ENCODE peak calls at places on chromosomes 3 and 15, in six cellular contexts. M, U, J, D, P and L are unnamed samples.

GRCh38 chr3:9778102-9778501 is 8.4 kb upstream of the CAMK1 start:
- DNase-seq in M (no peak), J (no peak), P (no peak), U (no peak), D (peak), L (peak)

GRCh38 chr15:89971592-89971997 is 29.5 kb upstream of the ZNF710 start:
- DNase-seq in M (no peak), P (peak), J (peak), D (peak), U (peak), L (peak)

GRCh38 chr3:82100378-82100777 is 338.9 kb upstream of the GBE1 start:
- DNase-seq in M (no peak), D (peak), U (no peak), J (no peak), P (no peak), L (no peak)

GRCh38 chr15:35098737-35099136 is 13.6 kb upstream of the NANOGP8 start:
- DNase-seq in M (no peak), J (no peak), P (no peak), D (no peak), U (no peak), L (no peak)

GRCh38 chr3:120198305-120198878 is 86.6 kb downstream of the GPR156 start:
- DNase-seq in D (peak), P (no peak), J (no peak), U (peak), M (no peak), L (no peak)

GRCh38 chr3:194431553-194431952 is 32.5 kb upstream of the GP5 start:
- DNase-seq in U (no peak), D (no peak), P (no peak), M (no peak), J (no peak), L (no peak)

GRCh38 chr3:152621006-152621868 is 213.7 kb upstream of the P2RY1 start:
- DNase-seq in U (peak), J (peak), P (no peak), M (no peak), D (no peak), L (no peak)

GRCh38 chr3:185764168-185764988 is 60.5 kb downstream of the IGF2BP2 start:
- DNase-seq in U (no peak), J (no peak), P (no peak), M (no peak), D (peak), L (no peak)

GRCh38 chr15:88704791-88705768 is 66.3 kb downstream of the ISG20 start:
- DNase-seq in M (no peak), D (no peak), U (peak), P (no peak), J (no peak), L (peak)

GRCh38 chr15:38127306-38127731 is 125.3 kb upstream of the SPRED1 start:
- DNase-seq in U (peak), J (no peak), M (no peak), P (no peak), D (no peak), L (no peak)

GRCh38 chr3:184748219-184749135 is 36.6 kb upstream of the MAGEF1 start:
- DNase-seq in P (peak), D (no peak), J (peak), U (peak), M (no peak), L (no peak)

GRCh38 chr15:53625962-53626845 is 133.3 kb downstream of the WDR72 start:
- DNase-seq in U (no peak), M (no peak), J (no peak), D (no peak), P (no peak), L (no peak)

GRCh38 chr3:176426371-176426770 is 770.9 kb downstream of the TBL1XR1 start:
- DNase-seq in P (no peak), U (no peak), J (no peak), M (no peak), D (no peak), L (no peak)

GRCh38 chr3:88149516-88150362 is at the start of gene C3orf38:
- DNase-seq in P (peak), M (peak), J (peak), U (peak), D (peak), L (peak)

GRCh38 chr3:50189989-50190388 is 1.4 kb upstream of the GNAT1 start:
- DNase-seq in P (no peak), J (no peak), D (no peak), U (no peak), M (no peak), L (no peak)

GRCh38 chr3:98151241-98151640 is 4.0 kb downstream of the OR5H14 start:
- DNase-seq in P (no peak), D (peak), J (no peak), M (no peak), U (no peak), L (no peak)

GRCh38 chr15:74960995-74961588 is 4.5 kb upstream of the RPP25 start:
- DNase-seq in U (no peak), J (no peak), M (no peak), P (no peak), D (no peak), L (peak)

GRCh38 chr3:56823421-56823926 is 21.7 kb upstream of the ARHGEF3 start:
- DNase-seq in J (no peak), D (no peak), M (no peak), P (no peak), U (no peak), L (no peak)

GRCh38 chr3:172647823-172648222 is 63.0 kb downstream of the NCEH1 start:
- DNase-seq in U (no peak), M (no peak), D (no peak), P (peak), J (no peak), L (no peak)

GRCh38 chr3:186241910-186242821 is 119.9 kb downstream of the DGKG start:
- DNase-seq in M (no peak), P (peak), J (peak), U (peak), D (peak), L (peak)

GRCh38 chr3:32097768-32098167 is 8.7 kb upstream of the GPD1L start:
- DNase-seq in U (no peak), D (no peak), J (no peak), P (no peak), M (no peak), L (no peak)

GRCh38 chr15:75188499-75188898 is 13.2 kb upstream of the C15orf39 start:
- DNase-seq in J (no peak), P (no peak), D (no peak), M (no peak), U (no peak), L (no peak)

GRCh38 chr3:15812183-15812582 is 14.4 kb upstream of the ANKRD28 start:
- DNase-seq in U (peak), D (no peak), J (no peak), M (no peak), P (no peak), L (no peak)

GRCh38 chr3:123508176-123508575 is 59.3 kb upstream of the ADCY5 start:
- DNase-seq in U (no peak), P (no peak), J (no peak), M (no peak), D (no peak), L (no peak)

GRCh38 chr15:52728899-52729298 is 49.7 kb upstream of the ATOSA start:
- DNase-seq in J (no peak), U (no peak), M (no peak), D (no peak), P (no peak), L (no peak)

GRCh38 chr15:66738595-66738994 is 36.6 kb downstream of the SMAD6 start:
- DNase-seq in P (no peak), J (no peak), U (no peak), M (no peak), D (no peak), L (no peak)

GRCh38 chr3:175392653-175393052 is 533.5 kb downstream of the NAALADL2 start:
- DNase-seq in U (no peak), D (peak), P (no peak), M (no peak), J (no peak), L (no peak)

GRCh38 chr15:59595434-59595915 is 16.1 kb upstream of the GCNT3 start:
- DNase-seq in P (no peak), J (no peak), U (peak), D (no peak), M (no peak), L (no peak)

GRCh38 chr15:39946862-39947261 is 12.9 kb downstream of the EIF2AK4 start:
- DNase-seq in M (no peak), U (no peak), J (no peak), P (no peak), D (peak), L (no peak)

GRCh38 chr3:27141668-27142067 is 227.5 kb downstream of the NEK10 start:
- DNase-seq in J (no peak), U (no peak), M (no peak), P (no peak), D (no peak), L (no peak)

GRCh38 chr3:69406156-69406555 is 20.3 kb upstream of the FRMD4B start:
- DNase-seq in U (no peak), J (no peak), M (no peak), D (no peak), P (no peak), L (no peak)

GRCh38 chr3:110149763-110150162 is 812.4 kb upstream of the DPPA4 start:
- DNase-seq in M (no peak), P (no peak), D (no peak), U (no peak), J (no peak), L (no peak)

GRCh38 chr3:192819001-192819569 is 91.7 kb upstream of the FGF12 start:
- DNase-seq in U (peak), J (no peak), D (peak), P (no peak), M (no peak), L (peak)

GRCh38 chr3:138047596-138048195 is 37.7 kb downstream of the CLDN18 start:
- DNase-seq in D (no peak), J (no peak), M (no peak), P (no peak), U (no peak), L (no peak)
- H3K4me3 ChIP-seq in D (no peak), J (no peak), M (no peak), P (no peak), U (no peak), L (no peak)

GRCh38 chr3:148697311-148698189 is at the start of gene AGTR1:
- DNase-seq in J (peak), D (peak), U (peak), P (peak), M (no peak), L (peak)
- H3K4me3 ChIP-seq in J (peak), D (peak), U (peak), P (no peak), M (no peak), L (peak)

GRCh38 chr3:134237454-134238145 is 13.1 kb downstream of the RYK start:
- DNase-seq in D (no peak), U (no peak), M (no peak), J (no peak), P (no peak), L (no peak)
- H3K4me3 ChIP-seq in D (no peak), U (no peak), M (no peak), J (no peak), P (no peak), L (no peak)

DNA sequence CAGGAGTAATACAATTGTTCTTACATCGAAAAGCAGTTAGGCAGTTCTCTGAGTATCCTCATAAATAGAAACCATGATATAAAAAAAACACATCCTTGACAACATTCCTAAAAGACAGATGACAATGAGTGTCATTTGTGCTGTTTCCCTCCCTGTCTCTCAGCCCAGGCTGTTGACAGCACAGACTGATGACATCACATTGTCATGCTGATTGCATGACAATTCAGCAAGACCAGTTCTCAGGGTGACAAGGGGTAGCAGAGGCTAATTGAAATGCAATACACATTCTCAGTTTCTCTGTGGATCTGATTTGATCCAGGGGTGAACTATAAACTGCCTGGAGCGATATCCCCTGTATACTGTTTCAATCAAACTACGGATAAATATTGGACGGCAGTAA is 16.9 kb upstream of the EIF1B start:
- DNase-seq in P (no peak), U (no peak), J (no peak), M (no peak), D (no peak), L (no peak)
- H3K4me3 ChIP-seq in P (no peak), U (no peak), J (no peak), M (no peak), D (no peak), L (no peak)

GRCh38 chr3:45607790-45608189 is 13.2 kb downstream of the LIMD1 start:
- DNase-seq in J (no peak), M (no peak), P (no peak), D (no peak), U (no peak), L (peak)

GRCh38 chr3:45606003-45606402 is 11.5 kb downstream of the LIMD1 start:
- DNase-seq in J (no peak), M (no peak), D (no peak), U (no peak), P (no peak), L (no peak)

GRCh38 chr3:45605569-45605968 is 11.0 kb downstream of the LIMD1 start:
- DNase-seq in P (no peak), J (no peak), D (no peak), M (no peak), U (no peak), L (no peak)

GRCh38 chr3:45608296-45608695 is 13.7 kb downstream of the LIMD1 start:
- DNase-seq in M (no peak), U (no peak), P (no peak), J (no peak), D (no peak), L (no peak)

DNA sequence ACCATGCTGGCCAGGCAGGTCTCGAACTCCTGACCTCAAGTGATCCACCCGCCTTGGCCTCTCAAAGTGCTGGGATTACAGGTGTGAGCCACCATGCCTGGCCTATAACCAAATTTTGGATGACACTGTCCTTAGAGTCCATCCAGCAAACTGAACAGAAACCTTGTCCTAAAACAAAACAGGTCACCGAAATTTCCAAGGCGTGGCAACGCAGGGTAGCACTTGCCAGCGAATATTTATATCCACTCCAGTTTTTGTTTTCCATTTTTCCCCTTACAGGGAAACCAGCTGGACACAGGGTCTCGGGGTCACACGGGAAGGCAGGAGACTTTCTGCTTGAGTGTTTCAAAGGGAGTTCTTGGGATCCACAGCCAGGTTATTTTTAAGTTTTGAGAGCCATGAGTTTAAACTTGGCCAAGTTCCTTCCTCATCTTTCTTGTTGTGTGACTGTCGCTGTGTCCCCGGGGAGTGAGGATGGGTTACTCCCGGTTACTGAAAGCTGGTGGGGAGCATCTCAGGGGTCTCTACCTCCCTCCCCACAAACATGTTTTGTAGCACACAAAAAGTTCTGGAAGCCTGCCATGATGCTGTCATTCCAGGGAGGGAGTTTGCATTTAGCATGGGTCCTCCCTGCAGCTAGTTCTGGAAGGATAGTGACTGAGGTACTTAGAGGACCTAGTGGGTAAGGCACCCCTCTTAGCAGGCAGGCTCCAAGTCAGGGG is 12.6 kb downstream of the LIMD1 start:
- DNase-seq in J (no peak), M (no peak), D (no peak), U (no peak), P (no peak), L (no peak)
- H3K4me3 ChIP-seq in J (no peak), M (no peak), D (no peak), U (no peak), P (no peak), L (no peak)